ENCODE peak calls at places on chromosomes 11 and 22, in eight cellular contexts. S is AG09309, C is WTC11, J is osteocyte, A is left ventricle myocardium inferior, O is cardiac fibroblast, M is neural progenitor cell, N is thoracic aorta. D is an unnamed sample.

GRCh38 chr11:44011797-44012196 is 36.0 kb upstream of the ACCSL start:
- DNase-seq in S (no peak), C (no peak), J (no peak), A (no peak), O (no peak), M (no peak), N (no peak), D (no peak)

GRCh38 chr22:29815580-29815979 is 22.5 kb downstream of the ASCC2 start:
- DNase-seq in S (no peak), C (no peak), J (no peak), A (no peak), O (peak), M (no peak), N (no peak), D (no peak)

GRCh38 chr22:29528144-29528543 is 25.4 kb downstream of the THOC5 start:
- DNase-seq in S (no peak), C (no peak), J (no peak), A (no peak), O (no peak), M (no peak), N (no peak), D (no peak)

GRCh38 chr22:46542011-46542985 is 4.9 kb upstream of the CELSR1 start:
- DNase-seq in S (no peak), C (peak), J (peak), A (peak), O (peak), M (peak), N (no peak), D (peak)

GRCh38 chr11:27456140-27456801 is 16.3 kb downstream of the LGR4 start:
- DNase-seq in S (no peak), C (no peak), J (no peak), A (no peak), O (peak), M (no peak), N (no peak), D (no peak)

GRCh38 chr11:31702966-31703365 is 108.2 kb downstream of the PAX6 start:
- DNase-seq in S (no peak), C (no peak), J (no peak), A (no peak), O (no peak), M (no peak), N (no peak), D (no peak)

GRCh38 chr11:33089776-33090175 is 50.4 kb downstream of the TCP11L1 start:
- DNase-seq in S (no peak), C (no peak), J (no peak), A (no peak), O (no peak), M (no peak), N (no peak), D (no peak)

GRCh38 chr11:46238078-46238966 is 39.1 kb upstream of the CREB3L1 start:
- DNase-seq in S (no peak), C (peak), J (peak), A (peak), O (peak), M (peak), N (no peak), D (peak)

GRCh38 chr22:33105501-33105911 is 47.3 kb upstream of the SYN3 start:
- DNase-seq in S (no peak), C (no peak), J (no peak), A (no peak), O (no peak), M (no peak), N (no peak), D (peak)

GRCh38 chr11:103700605-103701004 is 335.8 kb upstream of the DDI1 start:
- DNase-seq in S (peak), C (no peak), J (no peak), A (no peak), O (peak), M (no peak), N (no peak), D (no peak)

GRCh38 chr11:112810951-112811350 is 150.3 kb upstream of the NCAM1 start:
- DNase-seq in S (no peak), C (no peak), J (no peak), A (no peak), O (no peak), M (no peak), N (no peak), D (no peak)

GRCh38 chr11:60984149-60984548 is 12.7 kb downstream of the CD6 start:
- DNase-seq in S (no peak), C (no peak), J (no peak), A (no peak), O (no peak), M (no peak), N (no peak), D (no peak)
- TF ChIP-seq CTCF in S (no peak), C (no peak), J (no peak), A (no peak), O (no peak), M (no peak), N (no peak), D (no peak)

GRCh38 chr11:94753630-94754029 is 14.5 kb upstream of the AMOTL1 start:
- DNase-seq in S (no peak), C (no peak), J (no peak), A (no peak), O (no peak), M (no peak), N (no peak), D (no peak)
- TF ChIP-seq CTCF in S (no peak), C (no peak), J (no peak), A (no peak), O (no peak), M (no peak), N (no peak), D (no peak)

DNA sequence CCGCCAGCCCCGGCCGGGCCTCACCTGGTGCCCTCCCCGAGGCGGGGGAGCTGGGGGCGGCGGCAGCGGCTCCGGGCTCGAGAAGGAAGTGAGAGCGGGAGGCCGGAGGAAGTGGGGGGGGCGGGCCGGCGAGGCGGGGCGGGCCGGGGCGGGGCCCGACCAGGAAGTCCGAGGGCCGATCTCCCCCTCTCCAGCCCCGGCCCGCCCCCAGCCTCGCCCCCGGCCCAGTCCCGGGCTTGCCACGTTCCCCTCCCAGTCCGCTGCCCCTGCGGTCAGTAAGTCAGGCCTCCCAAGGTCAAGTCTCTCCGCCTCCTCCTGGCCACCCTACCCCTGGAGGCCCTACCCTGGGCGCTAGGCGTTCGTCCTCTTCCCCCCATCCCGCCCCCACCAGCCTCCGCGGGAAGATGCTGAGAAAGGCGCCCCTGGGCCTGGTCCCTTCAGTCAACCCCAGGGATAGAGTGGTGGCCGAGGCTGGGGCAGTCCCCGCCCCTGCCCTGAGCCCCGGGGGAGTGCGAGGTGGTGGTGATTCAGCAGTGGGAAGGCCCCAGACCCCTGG is at the start of gene RHOG:
- DNase-seq in S (peak), C (peak), J (peak), A (peak), O (peak), M (no peak), N (peak), D (peak)
- TF ChIP-seq CTCF in S (no peak), C (no peak), J (no peak), A (no peak), O (no peak), M (no peak), N (no peak), D (no peak)

GRCh38 chr11:74226907-74227306 is 55.8 kb downstream of the PPME1 start:
- DNase-seq in S (no peak), C (no peak), J (no peak), A (no peak), O (no peak), M (no peak), N (no peak), D (no peak)
- TF ChIP-seq CTCF in S (no peak), C (no peak), J (no peak), A (no peak), O (no peak), M (no peak), N (no peak), D (no peak)

GRCh38 chr22:35043932-35044319 is 22.0 kb upstream of the ISX start:
- DNase-seq in S (no peak), C (no peak), J (no peak), A (no peak), O (no peak), M (no peak), N (no peak), D (no peak)

GRCh38 chr22:35046744-35047462 is 19.1 kb upstream of the ISX start:
- DNase-seq in S (no peak), C (no peak), J (no peak), A (no peak), O (no peak), M (no peak), N (no peak), D (no peak)

GRCh38 chr22:35045451-35045850 is 20.5 kb upstream of the ISX start:
- DNase-seq in S (no peak), C (no peak), J (no peak), A (no peak), O (no peak), M (no peak), N (no peak), D (no peak)

GRCh38 chr22:35044607-35045390 is 21.2 kb upstream of the ISX start:
- DNase-seq in S (no peak), C (no peak), J (no peak), A (no peak), O (no peak), M (no peak), N (no peak), D (no peak)

DNA sequence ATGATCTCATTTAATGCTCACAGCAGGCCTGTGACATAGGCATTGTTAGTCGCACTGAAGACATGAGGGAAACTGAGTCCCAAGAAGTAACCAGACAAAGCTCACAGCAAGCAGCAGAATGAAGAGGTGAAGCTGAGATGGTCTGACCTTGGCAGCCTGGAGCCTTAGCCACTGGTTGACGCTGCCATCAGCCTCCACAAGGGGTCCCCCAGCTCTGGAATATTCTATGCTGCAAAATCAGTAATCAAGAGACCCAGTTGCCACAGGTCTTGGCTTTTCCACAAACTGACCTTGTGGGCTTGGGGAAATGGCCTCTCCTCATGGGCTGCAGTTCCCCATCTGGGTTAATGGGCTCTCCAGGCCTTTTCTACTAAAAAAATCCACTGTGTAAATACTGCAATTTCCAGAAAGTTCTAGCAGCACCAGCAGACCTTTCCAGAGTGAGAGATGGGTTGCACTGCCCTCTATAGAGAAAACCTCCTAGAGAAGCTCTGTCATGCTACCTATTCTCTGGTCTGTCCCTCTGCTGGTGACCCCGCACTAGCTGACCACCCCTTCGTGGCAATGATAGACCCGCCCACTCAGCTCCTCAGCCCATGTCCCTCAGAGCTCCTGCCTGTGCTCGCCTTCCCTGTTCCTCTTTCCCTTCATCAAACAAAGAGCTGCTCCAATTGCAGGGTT is 22.6 kb upstream of the ISX start:
- DNase-seq in S (no peak), C (peak), J (no peak), A (no peak), O (no peak), M (no peak), N (no peak), D (no peak)
- TF ChIP-seq CTCF in S (no peak), C (no peak), J (no peak), A (no peak), O (no peak), M (peak), N (no peak), D (no peak)

DNA sequence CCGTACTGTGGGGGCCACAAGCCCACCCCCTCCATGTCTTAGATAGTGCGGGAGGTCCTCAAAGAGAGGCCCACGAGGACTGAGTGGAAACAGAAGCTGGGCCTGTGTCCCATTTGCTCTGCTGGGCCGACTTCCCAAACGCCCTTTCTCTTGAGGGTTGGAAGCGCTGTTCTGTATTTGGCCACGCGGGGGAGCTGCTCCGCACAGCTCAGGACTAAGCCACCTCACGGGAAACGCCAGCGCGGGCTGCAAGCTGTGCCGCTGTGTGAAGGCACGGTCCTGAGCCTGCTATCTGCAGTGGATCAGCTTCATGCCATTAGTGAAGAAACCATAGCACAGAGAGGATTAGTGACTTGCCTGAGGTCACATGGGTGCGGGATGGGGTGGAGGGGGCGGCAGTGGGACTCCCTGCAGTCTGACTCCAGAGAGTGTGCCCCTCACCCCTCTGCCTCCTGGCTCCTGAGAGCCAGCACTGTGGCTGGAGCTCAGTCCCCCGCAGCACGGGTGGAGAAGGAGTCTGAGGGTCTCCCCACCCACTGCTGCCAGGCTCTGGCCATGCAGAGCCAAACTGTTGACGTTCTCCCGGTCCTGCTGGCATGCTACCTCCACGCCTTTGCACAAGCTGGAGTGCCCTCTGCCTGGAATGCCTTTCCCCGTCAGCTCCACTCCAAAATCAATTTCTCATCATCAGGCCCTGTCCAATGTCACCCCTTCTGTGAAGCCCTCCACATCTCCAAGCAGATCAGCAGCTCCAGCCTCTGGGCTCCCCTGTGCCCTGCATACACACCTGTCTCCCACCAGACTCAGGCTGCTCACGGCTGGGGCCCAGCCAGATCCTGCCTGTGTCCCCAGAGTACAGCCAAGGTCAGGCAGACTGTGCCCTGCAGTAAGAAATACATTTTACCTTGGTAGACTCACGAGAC is 51.5 kb upstream of the LRRC32 start:
- DNase-seq in S (peak), C (peak), J (peak), A (peak), O (peak), M (peak), N (peak), D (peak)
- TF ChIP-seq CTCF in S (peak), C (peak), J (peak), A (peak), O (peak), M (peak), N (peak), D (peak)